ENCODE peak calls at places on chromosome 6, in seven cellular contexts. B, U, P, Z, D, K and J are unnamed samples.

GRCh38 chr6:21188505-21189223 is 404.9 kb upstream of the SOX4 start:
- DNase-seq in P (no peak), U (no peak), D (no peak), K (no peak), Z (no peak), B (no peak), J (no peak)

GRCh38 chr6:7239590-7239948 is 73.4 kb downstream of the SSR1 start:
- DNase-seq in K (no peak), Z (no peak), B (no peak), D (no peak), P (no peak), U (peak), J (no peak)

GRCh38 chr6:68634503-68635411 is at the start of gene ADGRB3:
- DNase-seq in D (peak), B (peak), Z (peak), U (peak), P (peak), K (no peak), J (peak)

GRCh38 chr6:153140299-153140698 is 9.2 kb upstream of the RGS17 start:
- DNase-seq in B (no peak), K (no peak), U (no peak), P (no peak), Z (no peak), D (no peak), J (no peak)

GRCh38 chr6:144036064-144036873 is 28.2 kb upstream of the PLAGL1 start:
- DNase-seq in B (peak), U (peak), D (no peak), Z (peak), K (peak), P (peak), J (peak)

GRCh38 chr6:130959938-130960337 is 103.1 kb downstream of the EPB41L2 start:
- DNase-seq in U (no peak), Z (no peak), B (no peak), K (no peak), P (no peak), D (no peak), J (no peak)

GRCh38 chr6:150590448-150590847 is 9.2 kb upstream of the PLEKHG1 start:
- DNase-seq in U (no peak), K (no peak), P (no peak), B (no peak), D (no peak), Z (no peak), J (no peak)

GRCh38 chr6:127879685-127880084 is 21.2 kb downstream of the THEMIS start:
- DNase-seq in Z (no peak), P (no peak), U (no peak), B (no peak), D (no peak), K (no peak), J (peak)

GRCh38 chr6:140043357-140043756 is 668.9 kb upstream of the CITED2 start:
- DNase-seq in K (peak), B (no peak), P (no peak), U (no peak), D (no peak), Z (no peak), J (peak)

GRCh38 chr6:63573899-63574553 is 1.7 kb downstream of the LOC128125822 start:
- DNase-seq in K (no peak), U (no peak), P (peak), B (no peak), Z (no peak), D (no peak), J (peak)

GRCh38 chr6:52543729-52544324 is 33.0 kb downstream of the TRAM2 start:
- DNase-seq in K (no peak), U (no peak), D (no peak), Z (no peak), B (no peak), P (no peak), J (peak)

GRCh38 chr6:134937426-134937825 is 12.5 kb downstream of the ALDH8A1 start:
- DNase-seq in D (no peak), K (peak), B (no peak), Z (no peak), P (no peak), U (no peak), J (peak)

GRCh38 chr6:18978330-18979128 is 591.4 kb downstream of the RNF144B start:
- DNase-seq in K (no peak), Z (no peak), P (no peak), B (no peak), U (no peak), D (no peak), J (no peak)

GRCh38 chr6:38646166-38646565 is 6.4 kb upstream of the BTBD9 start:
- DNase-seq in D (no peak), K (no peak), Z (no peak), U (no peak), B (no peak), P (no peak), J (no peak)

GRCh38 chr6:40779399-40779798 is 192.2 kb upstream of the LRFN2 start:
- DNase-seq in K (peak), U (no peak), Z (no peak), D (no peak), B (no peak), P (no peak), J (peak)

GRCh38 chr6:159761135-159761872 is 541 bp upstream of the ACAT2 start:
- DNase-seq in K (no peak), Z (peak), P (peak), B (peak), U (peak), D (peak), J (peak)

GRCh38 chr6:30885481-30885998 is 1.2 kb downstream of the DDR1 start:
- DNase-seq in B (no peak), P (peak), U (peak), Z (no peak), K (no peak), D (no peak), J (no peak)

GRCh38 chr6:28941681-28942448 is 18.1 kb upstream of the TRIM27 start:
- DNase-seq in U (no peak), D (no peak), B (no peak), Z (no peak), K (no peak), P (peak), J (no peak)

GRCh38 chr6:30721198-30722024 is 1.3 kb downstream of the TUBB start:
- DNase-seq in P (peak), D (peak), B (peak), K (no peak), U (peak), Z (peak), J (peak)

DNA sequence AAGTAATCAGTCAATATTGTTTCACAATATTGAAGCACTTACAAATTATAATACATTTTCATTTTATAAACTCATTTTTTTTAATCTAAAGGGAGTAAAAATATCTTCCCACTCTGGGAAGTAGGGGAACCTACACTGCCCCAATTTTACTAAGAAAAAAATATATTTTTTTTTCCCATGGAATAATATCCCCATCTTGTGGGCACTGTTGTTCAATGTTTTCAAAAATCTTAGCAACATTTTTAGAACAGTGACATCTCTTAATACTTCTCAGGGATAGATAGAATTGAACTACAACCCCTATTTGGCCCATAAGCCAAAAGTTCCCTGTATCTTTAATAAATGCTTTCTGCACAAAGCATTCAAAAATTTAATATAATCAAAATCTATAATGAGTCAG is 42.9 kb downstream of the ARHGAP18 start:
- DNase-seq in P (no peak), K (no peak), D (no peak), U (no peak), B (no peak), Z (no peak), J (no peak)
- TF ChIP-seq CTCF in P (no peak), K (no peak), D (no peak), U (no peak), B (no peak), Z (no peak), J (no peak)

GRCh38 chr6:163750436-163751031 is 336.0 kb downstream of the QKI start:
- DNase-seq in Z (no peak), B (no peak), K (no peak), D (no peak), U (no peak), P (no peak), J (no peak)
- H3K4me3 ChIP-seq in Z (no peak), B (no peak), K (no peak), D (no peak), U (no peak), P (no peak), J (no peak)

DNA sequence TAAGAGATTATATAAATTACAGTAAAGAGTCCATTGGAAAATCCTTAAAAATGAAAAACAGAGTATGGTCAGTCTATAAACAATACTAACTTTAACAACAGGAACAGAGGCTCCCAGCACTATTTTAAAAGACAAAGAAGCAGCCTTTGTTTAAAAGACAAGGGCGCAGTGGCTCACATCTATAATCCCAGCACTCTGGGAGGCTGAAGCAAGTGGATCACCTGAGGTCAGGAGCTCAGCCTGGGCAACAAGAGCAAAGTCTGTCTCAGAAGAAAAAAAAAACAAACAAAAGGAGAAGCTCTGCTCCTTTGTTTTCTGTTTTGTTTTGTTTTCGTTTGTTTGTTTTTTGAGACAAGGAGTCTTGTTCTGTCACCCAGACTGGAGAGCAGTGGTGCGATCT is 89.5 kb downstream of the DTNBP1 start:
- DNase-seq in D (no peak), K (no peak), B (no peak), Z (no peak), U (no peak), P (no peak), J (no peak)
- TF ChIP-seq CTCF in D (no peak), K (no peak), B (no peak), Z (no peak), U (no peak), P (no peak), J (no peak)

DNA sequence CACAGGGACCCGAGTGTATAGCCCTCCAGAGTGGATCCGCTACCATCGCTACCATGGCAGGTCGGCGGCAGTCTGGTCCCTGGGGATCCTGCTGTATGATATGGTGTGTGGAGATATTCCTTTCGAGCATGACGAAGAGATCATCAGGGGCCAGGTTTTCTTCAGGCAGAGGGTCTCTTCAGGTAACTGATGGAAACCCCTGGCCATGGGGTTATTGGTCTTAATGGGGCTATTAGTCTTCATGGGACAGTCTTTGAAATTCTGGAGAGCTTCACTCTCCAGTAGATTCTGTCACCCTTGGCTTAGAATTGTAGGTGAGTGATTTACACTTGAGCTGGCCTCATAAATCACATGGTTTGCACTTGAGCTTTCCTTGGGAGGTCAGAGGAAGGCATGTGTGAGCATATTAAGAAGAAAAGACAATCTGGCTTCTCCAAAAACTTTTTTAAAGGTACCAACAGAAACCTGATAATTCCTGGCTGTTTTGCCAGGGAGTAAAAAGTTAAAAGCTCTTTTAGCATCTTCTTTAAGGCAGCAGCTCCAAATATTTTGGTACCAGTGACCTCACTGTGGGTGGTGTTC is 3.1 kb downstream of the PIM1 start:
- DNase-seq in B (no peak), D (no peak), P (no peak), Z (no peak), K (no peak), U (no peak), J (no peak)
- H3K4me3 ChIP-seq in B (peak), D (peak), P (peak), Z (peak), K (no peak), U (peak), J (no peak)

GRCh38 chr6:117918454-117918853 is 11.4 kb downstream of the SLC35F1 start:
- DNase-seq in P (no peak), Z (no peak), D (no peak), K (no peak), U (no peak), B (no peak), J (no peak)
- TF ChIP-seq CTCF in P (no peak), Z (no peak), D (no peak), K (no peak), U (no peak), B (no peak), J (no peak)

DNA sequence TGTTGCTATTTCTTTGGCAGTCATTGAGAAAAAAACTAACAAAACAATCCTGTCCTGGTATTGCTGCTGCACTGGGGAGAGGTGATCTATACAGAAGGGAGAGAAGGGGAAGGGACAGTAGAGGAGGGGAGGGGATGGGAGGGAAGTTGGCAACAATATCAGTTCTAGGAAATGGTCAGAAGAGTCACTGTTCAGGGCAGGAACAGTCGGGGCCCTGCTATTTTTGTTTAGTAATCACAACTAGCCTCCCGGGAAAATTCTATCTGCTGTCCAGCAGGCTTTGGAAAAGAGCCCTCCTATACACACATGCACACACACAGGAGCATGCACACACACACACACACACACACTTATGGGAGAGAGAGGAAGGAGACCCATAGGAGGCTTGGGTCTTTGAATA is 142.3 kb upstream of the CARMIL1 start:
- DNase-seq in K (no peak), Z (peak), D (no peak), B (no peak), P (no peak), U (no peak), J (peak)
- H3K4me3 ChIP-seq in K (peak), Z (peak), D (peak), B (peak), P (peak), U (no peak), J (peak)

GRCh38 chr6:1420382-1420781 is 31.0 kb downstream of the FOXF2 start:
- DNase-seq in D (no peak), K (no peak), P (no peak), U (no peak), B (no peak), Z (no peak), J (no peak)

GRCh38 chr6:1423578-1423977 is 34.2 kb downstream of the FOXF2 start:
- DNase-seq in P (no peak), U (no peak), K (no peak), D (peak), B (no peak), Z (no peak), J (no peak)

GRCh38 chr6:1426416-1426815 is 37.0 kb downstream of the FOXF2 start:
- DNase-seq in K (no peak), U (no peak), Z (no peak), B (no peak), D (no peak), P (no peak), J (no peak)

GRCh38 chr6:1422290-1422689 is 32.9 kb downstream of the FOXF2 start:
- DNase-seq in K (no peak), Z (no peak), D (peak), P (no peak), B (no peak), U (no peak), J (no peak)

GRCh38 chr6:1424306-1424927 is 35.0 kb downstream of the FOXF2 start:
- DNase-seq in K (no peak), Z (no peak), P (peak), B (no peak), D (no peak), U (no peak), J (peak)
- TF ChIP-seq CTCF in K (peak), Z (peak), P (peak), B (peak), D (no peak), U (peak), J (peak)